ENCODE peak calls at places on chromosomes 12 and 14, in ten cellular contexts. H is central memory CD8-positive, alpha-beta T cell; Q is T-helper 9 cell; R is neural progenitor cell; M is T-helper 17 cell; A is suprapubic skin; U is anterior cingulate cortex; O is SK-N-MC; D is nucleus accumbens; N is ascending aorta. P is an unnamed sample.
A peak's percentile ranks its signal among the peaks of the same experiment; 100 is the strongest.

GRCh38 chr14:66600416-66600815 is 92.5 kb downstream of the GPHN start:
- DNase-seq in M (no peak), O (no peak), A (no peak), U (no peak), D (no peak), N (no peak), H (no peak), R (no peak), Q (no peak), P (peak; percentile 20)

GRCh38 chr12:30818562-30818961 is 63.8 kb upstream of the CAPRIN2 start:
- DNase-seq in Q (no peak), D (no peak), O (no peak), A (no peak), H (no peak), U (no peak), M (no peak), R (no peak), N (no peak), P (no peak)

GRCh38 chr14:100988411-100988900 is 84.9 kb upstream of the RTL1 start:
- DNase-seq in Q (no peak), O (no peak), R (no peak), U (no peak), M (no peak), A (no peak), D (no peak), N (no peak), H (no peak), P (no peak)

GRCh38 chr12:69351462-69352236 is 3.5 kb downstream of the LYZ start:
- DNase-seq in Q (no peak), H (no peak), N (no peak), U (no peak), D (no peak), O (no peak), A (no peak), M (no peak), R (no peak), P (no peak)

GRCh38 chr12:6607751-6608591 is 792 bp upstream of the CHD4 start:
- DNase-seq in D (peak; percentile 70), O (no peak), Q (peak; percentile 61), A (no peak), R (peak; percentile 48), M (no peak), H (peak; percentile 75), U (no peak), N (peak; percentile 86), P (peak; percentile 36)

GRCh38 chr12:115075552-115076170 is 391.7 kb upstream of the TBX3 start:
- DNase-seq in R (no peak), M (no peak), H (no peak), Q (no peak), A (no peak), N (no peak), D (no peak), O (no peak), U (no peak), P (no peak)

GRCh38 chr14:97456497-97456896 is 659.3 kb downstream of the VRK1 start:
- DNase-seq in M (no peak), U (no peak), A (no peak), N (no peak), H (no peak), O (no peak), R (no peak), D (no peak), Q (no peak), P (no peak)

GRCh38 chr12:42945927-42946326 is 356.4 kb upstream of the PRICKLE1 start:
- DNase-seq in D (no peak), O (no peak), Q (no peak), H (no peak), R (no peak), N (no peak), U (no peak), M (no peak), A (no peak), P (no peak)

GRCh38 chr14:92780865-92781264 is 13.2 kb upstream of the GOLGA5 start:
- DNase-seq in O (no peak), U (no peak), A (no peak), Q (no peak), H (no peak), M (no peak), R (no peak), D (no peak), N (no peak), P (no peak)

GRCh38 chr14:50772361-50772760 is 58.6 kb downstream of the NIN start:
- DNase-seq in O (no peak), U (no peak), D (no peak), M (no peak), A (no peak), Q (no peak), H (no peak), R (no peak), N (no peak), P (peak; percentile 66)

GRCh38 chr12:92629349-92630065 is 73.3 kb upstream of the PLEKHG7 start:
- DNase-seq in U (no peak), O (no peak), Q (no peak), M (no peak), R (no peak), A (no peak), N (no peak), D (no peak), H (no peak), P (peak; percentile 64)

P was measured in astrocyte of the hippocampus.